ENCODE peak calls at places on chromosomes 4 and X, in ten cellular contexts. One of them, this sample, is unnamed.

GRCh38 chr4:42315231-42315630 is 82.1 kb upstream of the SHISA3 start:
- DNase-seq in ELF-1: no peak
- DNase-seq in cardiac fibroblast: no peak
- DNase-seq in activated T-helper 9 cell treated with anti-CD3 and anti-CD28 coated beads, Interleukin-2, amount 50 U/mL, for 16 hours: no peak
- DNase-seq in activated CD8-positive, alpha-beta T cell treated with anti-CD3 and anti-CD28 coated beads, Interleukin-2, amount 10 ng/mL, durations not matched to agents 7 days and 5 days: no peak
- DNase-seq in fibroblast of lung: no peak
- DNase-seq in kidney tubule cell: no peak
- DNase-seq in activated CD4-positive, alpha-beta T cell treated with anti-CD3 and anti-CD28 coated beads, Interleukin-2, amount 10 ng/mL, durations not matched to agents 7 days and 5 days: no peak
- DNase-seq in CD4-positive, alpha-beta T cell: no peak
- DNase-seq in cerebellar cortex: no peak
- DNase-seq in this sample: no peak

GRCh38 chrX:128504496-128504895 is 452.3 kb upstream of the ACTRT1 start:
- DNase-seq in cerebellar cortex: no peak
- DNase-seq in activated CD4-positive, alpha-beta T cell treated with anti-CD3 and anti-CD28 coated beads, Interleukin-2, amount 10 ng/mL, durations not matched to agents 7 days and 5 days: no peak
- DNase-seq in ELF-1: no peak
- DNase-seq in activated T-helper 9 cell treated with anti-CD3 and anti-CD28 coated beads, Interleukin-2, amount 50 U/mL, for 16 hours: no peak
- DNase-seq in fibroblast of lung: no peak
- DNase-seq in CD4-positive, alpha-beta T cell: no peak
- DNase-seq in activated CD8-positive, alpha-beta T cell treated with anti-CD3 and anti-CD28 coated beads, Interleukin-2, amount 10 ng/mL, durations not matched to agents 7 days and 5 days: no peak
- DNase-seq in cardiac fibroblast: no peak
- DNase-seq in kidney tubule cell: no peak
- DNase-seq in this sample: no peak

GRCh38 chr4:164383187-164384181 is 370.4 kb upstream of the SMIM31 start:
- DNase-seq in kidney tubule cell: peak
- DNase-seq in activated CD4-positive, alpha-beta T cell treated with anti-CD3 and anti-CD28 coated beads, Interleukin-2, amount 10 ng/mL, durations not matched to agents 7 days and 5 days: no peak
- DNase-seq in ELF-1: peak
- DNase-seq in activated CD8-positive, alpha-beta T cell treated with anti-CD3 and anti-CD28 coated beads, Interleukin-2, amount 10 ng/mL, durations not matched to agents 7 days and 5 days: no peak
- DNase-seq in fibroblast of lung: peak
- DNase-seq in cardiac fibroblast: no peak
- DNase-seq in cerebellar cortex: peak
- DNase-seq in CD4-positive, alpha-beta T cell: no peak
- DNase-seq in activated T-helper 9 cell treated with anti-CD3 and anti-CD28 coated beads, Interleukin-2, amount 50 U/mL, for 16 hours: no peak
- DNase-seq in this sample: no peak

GRCh38 chr4:94588900-94589693 is 137.4 kb downstream of the PDLIM5 start:
- DNase-seq in ELF-1: no peak
- DNase-seq in activated T-helper 9 cell treated with anti-CD3 and anti-CD28 coated beads, Interleukin-2, amount 50 U/mL, for 16 hours: no peak
- DNase-seq in fibroblast of lung: peak
- DNase-seq in cerebellar cortex: no peak
- DNase-seq in activated CD8-positive, alpha-beta T cell treated with anti-CD3 and anti-CD28 coated beads, Interleukin-2, amount 10 ng/mL, durations not matched to agents 7 days and 5 days: no peak
- DNase-seq in kidney tubule cell: no peak
- DNase-seq in activated CD4-positive, alpha-beta T cell treated with anti-CD3 and anti-CD28 coated beads, Interleukin-2, amount 10 ng/mL, durations not matched to agents 7 days and 5 days: no peak
- DNase-seq in cardiac fibroblast: no peak
- DNase-seq in CD4-positive, alpha-beta T cell: no peak
- DNase-seq in this sample: peak

GRCh38 chr4:141155586-141155985 is 22.3 kb upstream of the RNF150 start:
- DNase-seq in kidney tubule cell: no peak
- DNase-seq in activated CD4-positive, alpha-beta T cell treated with anti-CD3 and anti-CD28 coated beads, Interleukin-2, amount 10 ng/mL, durations not matched to agents 7 days and 5 days: no peak
- DNase-seq in CD4-positive, alpha-beta T cell: no peak
- DNase-seq in fibroblast of lung: peak
- DNase-seq in cerebellar cortex: no peak
- DNase-seq in activated T-helper 9 cell treated with anti-CD3 and anti-CD28 coated beads, Interleukin-2, amount 50 U/mL, for 16 hours: no peak
- DNase-seq in activated CD8-positive, alpha-beta T cell treated with anti-CD3 and anti-CD28 coated beads, Interleukin-2, amount 10 ng/mL, durations not matched to agents 7 days and 5 days: no peak
- DNase-seq in cardiac fibroblast: no peak
- DNase-seq in ELF-1: peak
- DNase-seq in this sample: no peak

GRCh38 chr4:21768349-21769310 is 179.9 kb downstream of the KCNIP4 start:
- DNase-seq in activated CD4-positive, alpha-beta T cell treated with anti-CD3 and anti-CD28 coated beads, Interleukin-2, amount 10 ng/mL, durations not matched to agents 7 days and 5 days: peak
- DNase-seq in cardiac fibroblast: peak
- DNase-seq in cerebellar cortex: peak
- DNase-seq in fibroblast of lung: peak
- DNase-seq in kidney tubule cell: peak
- DNase-seq in ELF-1: peak
- DNase-seq in activated T-helper 9 cell treated with anti-CD3 and anti-CD28 coated beads, Interleukin-2, amount 50 U/mL, for 16 hours: no peak
- DNase-seq in CD4-positive, alpha-beta T cell: no peak
- DNase-seq in activated CD8-positive, alpha-beta T cell treated with anti-CD3 and anti-CD28 coated beads, Interleukin-2, amount 10 ng/mL, durations not matched to agents 7 days and 5 days: peak
- DNase-seq in this sample: no peak

GRCh38 chrX:18424482-18425198 is 768 bp upstream of the CDKL5 start:
- DNase-seq in CD4-positive, alpha-beta T cell: peak
- DNase-seq in activated CD4-positive, alpha-beta T cell treated with anti-CD3 and anti-CD28 coated beads, Interleukin-2, amount 10 ng/mL, durations not matched to agents 7 days and 5 days: peak
- DNase-seq in ELF-1: peak
- DNase-seq in cerebellar cortex: peak
- DNase-seq in kidney tubule cell: peak
- DNase-seq in fibroblast of lung: peak
- DNase-seq in activated T-helper 9 cell treated with anti-CD3 and anti-CD28 coated beads, Interleukin-2, amount 50 U/mL, for 16 hours: peak
- DNase-seq in activated CD8-positive, alpha-beta T cell treated with anti-CD3 and anti-CD28 coated beads, Interleukin-2, amount 10 ng/mL, durations not matched to agents 7 days and 5 days: peak
- DNase-seq in cardiac fibroblast: peak
- DNase-seq in this sample: peak

GRCh38 chr4:10581022-10581421 is 103.5 kb downstream of the CLNK start:
- DNase-seq in activated CD4-positive, alpha-beta T cell treated with anti-CD3 and anti-CD28 coated beads, Interleukin-2, amount 10 ng/mL, durations not matched to agents 7 days and 5 days: no peak
- DNase-seq in CD4-positive, alpha-beta T cell: no peak
- DNase-seq in kidney tubule cell: no peak
- DNase-seq in fibroblast of lung: no peak
- DNase-seq in activated T-helper 9 cell treated with anti-CD3 and anti-CD28 coated beads, Interleukin-2, amount 50 U/mL, for 16 hours: no peak
- DNase-seq in ELF-1: no peak
- DNase-seq in activated CD8-positive, alpha-beta T cell treated with anti-CD3 and anti-CD28 coated beads, Interleukin-2, amount 10 ng/mL, durations not matched to agents 7 days and 5 days: no peak
- DNase-seq in cardiac fibroblast: no peak
- DNase-seq in cerebellar cortex: no peak
- DNase-seq in this sample: no peak

GRCh38 chr4:7419961-7420660 is 14.6 kb downstream of the PSAPL1 start:
- DNase-seq in ELF-1: no peak
- DNase-seq in kidney tubule cell: no peak
- DNase-seq in activated CD8-positive, alpha-beta T cell treated with anti-CD3 and anti-CD28 coated beads, Interleukin-2, amount 10 ng/mL, durations not matched to agents 7 days and 5 days: no peak
- DNase-seq in activated CD4-positive, alpha-beta T cell treated with anti-CD3 and anti-CD28 coated beads, Interleukin-2, amount 10 ng/mL, durations not matched to agents 7 days and 5 days: no peak
- DNase-seq in cerebellar cortex: no peak
- DNase-seq in cardiac fibroblast: no peak
- DNase-seq in fibroblast of lung: no peak
- DNase-seq in CD4-positive, alpha-beta T cell: no peak
- DNase-seq in activated T-helper 9 cell treated with anti-CD3 and anti-CD28 coated beads, Interleukin-2, amount 50 U/mL, for 16 hours: no peak
- DNase-seq in this sample: no peak

GRCh38 chr4:42953316-42953715 is 60.8 kb downstream of the GRXCR1 start:
- DNase-seq in cardiac fibroblast: no peak
- DNase-seq in kidney tubule cell: no peak
- DNase-seq in activated T-helper 9 cell treated with anti-CD3 and anti-CD28 coated beads, Interleukin-2, amount 50 U/mL, for 16 hours: no peak
- DNase-seq in activated CD4-positive, alpha-beta T cell treated with anti-CD3 and anti-CD28 coated beads, Interleukin-2, amount 10 ng/mL, durations not matched to agents 7 days and 5 days: no peak
- DNase-seq in ELF-1: no peak
- DNase-seq in activated CD8-positive, alpha-beta T cell treated with anti-CD3 and anti-CD28 coated beads, Interleukin-2, amount 10 ng/mL, durations not matched to agents 7 days and 5 days: no peak
- DNase-seq in cerebellar cortex: peak
- DNase-seq in CD4-positive, alpha-beta T cell: no peak
- DNase-seq in fibroblast of lung: no peak
- DNase-seq in this sample: no peak

GRCh38 chr4:139330283-139330682 is 28.0 kb upstream of the NDUFC1 start:
- DNase-seq in CD4-positive, alpha-beta T cell: no peak
- DNase-seq in cerebellar cortex: no peak
- DNase-seq in kidney tubule cell: no peak
- DNase-seq in activated CD8-positive, alpha-beta T cell treated with anti-CD3 and anti-CD28 coated beads, Interleukin-2, amount 10 ng/mL, durations not matched to agents 7 days and 5 days: no peak
- DNase-seq in activated CD4-positive, alpha-beta T cell treated with anti-CD3 and anti-CD28 coated beads, Interleukin-2, amount 10 ng/mL, durations not matched to agents 7 days and 5 days: no peak
- DNase-seq in ELF-1: no peak
- DNase-seq in fibroblast of lung: no peak
- DNase-seq in cardiac fibroblast: no peak
- DNase-seq in activated T-helper 9 cell treated with anti-CD3 and anti-CD28 coated beads, Interleukin-2, amount 50 U/mL, for 16 hours: no peak
- DNase-seq in this sample: no peak

GRCh38 chr4:165518658-165519057 is 139.8 kb downstream of the CPE start:
- DNase-seq in CD4-positive, alpha-beta T cell: no peak
- DNase-seq in activated T-helper 9 cell treated with anti-CD3 and anti-CD28 coated beads, Interleukin-2, amount 50 U/mL, for 16 hours: no peak
- DNase-seq in kidney tubule cell: no peak
- DNase-seq in cerebellar cortex: no peak
- DNase-seq in ELF-1: no peak
- DNase-seq in fibroblast of lung: no peak
- DNase-seq in activated CD4-positive, alpha-beta T cell treated with anti-CD3 and anti-CD28 coated beads, Interleukin-2, amount 10 ng/mL, durations not matched to agents 7 days and 5 days: no peak
- DNase-seq in activated CD8-positive, alpha-beta T cell treated with anti-CD3 and anti-CD28 coated beads, Interleukin-2, amount 10 ng/mL, durations not matched to agents 7 days and 5 days: no peak
- DNase-seq in cardiac fibroblast: no peak
- DNase-seq in this sample: no peak

GRCh38 chr4:3862640-3863420 is 96.6 kb downstream of the ADRA2C start:
- DNase-seq in fibroblast of lung: no peak
- DNase-seq in activated CD8-positive, alpha-beta T cell treated with anti-CD3 and anti-CD28 coated beads, Interleukin-2, amount 10 ng/mL, durations not matched to agents 7 days and 5 days: no peak
- DNase-seq in ELF-1: peak
- DNase-seq in cardiac fibroblast: no peak
- DNase-seq in CD4-positive, alpha-beta T cell: no peak
- DNase-seq in kidney tubule cell: no peak
- DNase-seq in cerebellar cortex: no peak
- DNase-seq in activated T-helper 9 cell treated with anti-CD3 and anti-CD28 coated beads, Interleukin-2, amount 50 U/mL, for 16 hours: no peak
- DNase-seq in activated CD4-positive, alpha-beta T cell treated with anti-CD3 and anti-CD28 coated beads, Interleukin-2, amount 10 ng/mL, durations not matched to agents 7 days and 5 days: no peak
- DNase-seq in this sample: no peak

GRCh38 chr4:40055873-40056721 is 553 bp upstream of the N4BP2 start:
- DNase-seq in cerebellar cortex: peak
- DNase-seq in ELF-1: peak
- DNase-seq in activated CD4-positive, alpha-beta T cell treated with anti-CD3 and anti-CD28 coated beads, Interleukin-2, amount 10 ng/mL, durations not matched to agents 7 days and 5 days: peak
- DNase-seq in activated T-helper 9 cell treated with anti-CD3 and anti-CD28 coated beads, Interleukin-2, amount 50 U/mL, for 16 hours: peak
- DNase-seq in cardiac fibroblast: peak
- DNase-seq in kidney tubule cell: peak
- DNase-seq in fibroblast of lung: peak
- DNase-seq in CD4-positive, alpha-beta T cell: peak
- DNase-seq in activated CD8-positive, alpha-beta T cell treated with anti-CD3 and anti-CD28 coated beads, Interleukin-2, amount 10 ng/mL, durations not matched to agents 7 days and 5 days: peak
- DNase-seq in this sample: peak

GRCh38 chrX:136768469-136769084 is 12.2 kb downstream of the ARHGEF6 start:
- DNase-seq in CD4-positive, alpha-beta T cell: peak
- DNase-seq in activated T-helper 9 cell treated with anti-CD3 and anti-CD28 coated beads, Interleukin-2, amount 50 U/mL, for 16 hours: peak
- DNase-seq in ELF-1: peak
- DNase-seq in fibroblast of lung: peak
- DNase-seq in activated CD4-positive, alpha-beta T cell treated with anti-CD3 and anti-CD28 coated beads, Interleukin-2, amount 10 ng/mL, durations not matched to agents 7 days and 5 days: peak
- DNase-seq in activated CD8-positive, alpha-beta T cell treated with anti-CD3 and anti-CD28 coated beads, Interleukin-2, amount 10 ng/mL, durations not matched to agents 7 days and 5 days: peak
- DNase-seq in kidney tubule cell: peak
- DNase-seq in cerebellar cortex: no peak
- DNase-seq in cardiac fibroblast: peak
- DNase-seq in this sample: peak

GRCh38 chrX:113906168-113906567 is 677.7 kb upstream of the HTR2C start:
- DNase-seq in cardiac fibroblast: peak
- DNase-seq in fibroblast of lung: peak
- DNase-seq in activated CD8-positive, alpha-beta T cell treated with anti-CD3 and anti-CD28 coated beads, Interleukin-2, amount 10 ng/mL, durations not matched to agents 7 days and 5 days: no peak
- DNase-seq in kidney tubule cell: no peak
- DNase-seq in CD4-positive, alpha-beta T cell: no peak
- DNase-seq in activated CD4-positive, alpha-beta T cell treated with anti-CD3 and anti-CD28 coated beads, Interleukin-2, amount 10 ng/mL, durations not matched to agents 7 days and 5 days: no peak
- DNase-seq in activated T-helper 9 cell treated with anti-CD3 and anti-CD28 coated beads, Interleukin-2, amount 50 U/mL, for 16 hours: no peak
- DNase-seq in ELF-1: no peak
- DNase-seq in cerebellar cortex: no peak
- DNase-seq in this sample: no peak

GRCh38 chr4:55358668-55359067 is 12.6 kb downstream of the SRD5A3 start:
- DNase-seq in CD4-positive, alpha-beta T cell: no peak
- DNase-seq in activated CD4-positive, alpha-beta T cell treated with anti-CD3 and anti-CD28 coated beads, Interleukin-2, amount 10 ng/mL, durations not matched to agents 7 days and 5 days: no peak
- DNase-seq in kidney tubule cell: peak
- DNase-seq in cardiac fibroblast: peak
- DNase-seq in activated T-helper 9 cell treated with anti-CD3 and anti-CD28 coated beads, Interleukin-2, amount 50 U/mL, for 16 hours: no peak
- DNase-seq in fibroblast of lung: peak
- DNase-seq in ELF-1: no peak
- DNase-seq in activated CD8-positive, alpha-beta T cell treated with anti-CD3 and anti-CD28 coated beads, Interleukin-2, amount 10 ng/mL, durations not matched to agents 7 days and 5 days: no peak
- DNase-seq in cerebellar cortex: no peak
- DNase-seq in this sample: peak

This sample was measured in skeletal muscle cell.